ENCODE peak calls at places on chromosomes 16 and 17, in eight cellular contexts. K, A, O, M, W, P, F and J are unnamed samples.

GRCh38 chr17:74325743-74326379 is at the start of gene KIF19:
- DNase-seq in K (peak), P (peak), M (peak), F (peak), O (no peak), A (no peak), W (peak), J (peak)

GRCh38 chr17:77282524-77283515 is 142.1 kb downstream of the SEC14L1 start:
- DNase-seq in P (peak), F (no peak), O (peak), K (peak), M (no peak), W (no peak), A (peak), J (no peak)

GRCh38 chr17:70137451-70138230 is 31.7 kb upstream of the KCNJ2 start:
- DNase-seq in F (no peak), A (peak), W (no peak), K (no peak), M (peak), O (peak), P (peak), J (no peak)

GRCh38 chr16:65655802-65656201 is 533.9 kb upstream of the CDH11 start:
- DNase-seq in M (no peak), A (no peak), F (no peak), W (no peak), O (peak), K (no peak), P (no peak), J (no peak)

GRCh38 chr17:3835410-3836229 is 10.4 kb downstream of the NCBP3 start:
- DNase-seq in P (no peak), O (no peak), K (no peak), F (no peak), A (no peak), M (peak), W (no peak), J (no peak)

GRCh38 chr17:61380836-61381525 is 18.7 kb upstream of the TBX2 start:
- DNase-seq in M (no peak), O (no peak), W (no peak), P (no peak), A (no peak), F (no peak), K (no peak), J (peak)

GRCh38 chr16:80274576-80275191 is 266.1 kb upstream of the DYNLRB2 start:
- DNase-seq in F (no peak), K (no peak), M (no peak), O (peak), A (peak), P (no peak), W (no peak), J (no peak)

GRCh38 chr17:33964344-33964979 is 290.6 kb upstream of the CCL2 start:
- DNase-seq in K (peak), M (no peak), A (no peak), W (no peak), F (no peak), O (no peak), P (peak), J (no peak)

GRCh38 chr17:62597150-62597549 is 30.3 kb upstream of the MRC2 start:
- DNase-seq in P (no peak), F (no peak), K (no peak), W (no peak), A (no peak), M (no peak), O (no peak), J (no peak)

GRCh38 chr17:77365584-77366186 is 224.9 kb downstream of the SEC14L1 start:
- DNase-seq in A (peak), K (no peak), O (peak), M (peak), F (peak), W (no peak), P (no peak), J (no peak)

GRCh38 chr16:67114793-67115192 is 5.1 kb downstream of the PHAF1 start:
- DNase-seq in W (no peak), P (no peak), O (peak), A (no peak), M (no peak), F (no peak), K (no peak), J (no peak)

GRCh38 chr17:5043524-5043923 is 8.3 kb upstream of the SLC52A1 start:
- DNase-seq in F (no peak), K (peak), W (no peak), A (no peak), P (no peak), O (no peak), M (no peak), J (no peak)

GRCh38 chr17:80477647-80478478 is 1.5 kb upstream of the NPTX1 start:
- DNase-seq in M (peak), W (peak), O (peak), K (peak), A (no peak), F (peak), P (no peak), J (peak)

GRCh38 chr16:47037396-47037745 is 63.9 kb upstream of the DNAJA2 start:
- DNase-seq in M (peak), O (peak), K (peak), P (peak), F (peak), A (no peak), W (no peak), J (no peak)

GRCh38 chr17:42167807-42168206 is 13.0 kb upstream of the RAB5C start:
- DNase-seq in M (no peak), O (no peak), P (no peak), K (no peak), F (no peak), A (no peak), W (no peak), J (no peak)
- TF ChIP-seq CTCF in M (no peak), O (no peak), P (no peak), K (no peak), F (no peak), A (no peak), W (no peak), J (no peak)

GRCh38 chr17:65916425-65916824 is 275.5 kb downstream of the CEP112 start:
- DNase-seq in A (no peak), F (no peak), M (no peak), O (no peak), K (no peak), P (no peak), W (no peak), J (no peak)

GRCh38 chr17:65918921-65919546 is 272.9 kb downstream of the CEP112 start:
- DNase-seq in K (no peak), A (no peak), P (no peak), M (no peak), W (peak), O (peak), F (no peak), J (no peak)

GRCh38 chr17:65917560-65917959 is 274.4 kb downstream of the CEP112 start:
- DNase-seq in M (no peak), P (no peak), O (no peak), W (no peak), K (no peak), F (no peak), A (no peak), J (no peak)

GRCh38 chr17:65920996-65921395 is 270.9 kb downstream of the CEP112 start:
- DNase-seq in A (no peak), O (no peak), M (no peak), W (no peak), P (no peak), F (no peak), K (no peak), J (no peak)

DNA sequence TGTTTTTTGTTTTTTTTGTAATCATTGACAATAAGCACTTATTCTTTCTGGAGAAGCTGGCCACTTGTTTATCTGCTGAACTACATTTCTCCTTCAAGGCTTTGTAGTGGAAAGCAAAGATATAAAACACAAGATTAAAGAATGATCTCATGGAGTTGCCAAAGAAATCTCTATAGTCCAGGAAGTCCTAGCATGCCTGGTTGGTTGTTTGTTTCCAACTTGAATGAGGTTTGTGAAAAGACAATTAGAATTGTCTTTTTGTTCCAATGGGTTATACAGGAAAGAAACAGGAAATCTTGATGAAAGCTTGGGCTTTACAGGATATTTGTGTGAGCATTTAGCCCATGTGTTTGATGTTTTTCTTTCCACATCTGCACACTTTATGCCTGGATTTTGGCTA is 273.5 kb downstream of the CEP112 start:
- DNase-seq in P (no peak), O (no peak), W (no peak), F (no peak), K (no peak), A (no peak), M (no peak), J (no peak)
- TF ChIP-seq CTCF in P (no peak), O (no peak), W (no peak), F (no peak), K (no peak), A (no peak), M (no peak), J (no peak)

GRCh38 chr16:84093120-84093878 is 23.4 kb downstream of the MBTPS1 start:
- DNase-seq in M (no peak), A (no peak), F (no peak), O (no peak), W (no peak), K (no peak), P (no peak), J (no peak)
- TF ChIP-seq CTCF in M (no peak), A (no peak), F (no peak), O (no peak), W (no peak), K (no peak), P (no peak), J (no peak)

GRCh38 chr16:521381-522210 is 5.9 kb upstream of the CAPN15 start:
- DNase-seq in P (no peak), K (peak), W (no peak), M (no peak), O (no peak), F (no peak), A (no peak), J (no peak)
- TF ChIP-seq CTCF in P (no peak), K (peak), W (no peak), M (no peak), O (peak), F (no peak), A (peak), J (no peak)

GRCh38 chr17:1473170-1473569 is 17.1 kb upstream of the CRK start:
- DNase-seq in F (peak), A (no peak), K (peak), P (no peak), O (no peak), W (no peak), M (no peak), J (no peak)
- TF ChIP-seq CTCF in F (no peak), A (no peak), K (peak), P (peak), O (no peak), W (no peak), M (no peak), J (no peak)

GRCh38 chr16:71230122-71230845 is at the start of gene HYDIN:
- DNase-seq in A (peak), M (no peak), W (peak), F (no peak), P (no peak), O (peak), K (peak), J (peak)
- TF ChIP-seq CTCF in A (no peak), M (no peak), W (no peak), F (no peak), P (no peak), O (no peak), K (no peak), J (no peak)

GRCh38 chr17:75689441-75689873 is 22.3 kb downstream of the SAP30BP start:
- DNase-seq in A (peak), F (peak), M (no peak), K (no peak), W (no peak), P (peak), O (no peak), J (no peak)
- TF ChIP-seq CTCF in A (no peak), F (no peak), M (no peak), K (no peak), W (no peak), P (no peak), O (no peak), J (no peak)